ENCODE peak calls at places on chromosomes 7 and 10, in five cellular contexts. One of them, this sample, is unnamed.

GRCh38 chr7:28078036-28078901 is 102.3 kb downstream of the JAZF1 start:
- DNase-seq in thoracic aorta: no peak
- DNase-seq in OCI-LY7: peak; percentile 56
- DNase-seq in left ventricle myocardium inferior: no peak
- DNase-seq in tibial nerve: no peak
- DNase-seq in this sample: peak; percentile 52

GRCh38 chr7:54664235-54665228 is 94.5 kb downstream of the SEC61G start:
- DNase-seq in thoracic aorta: no peak
- DNase-seq in tibial nerve: no peak
- DNase-seq in left ventricle myocardium inferior: peak; percentile 26
- DNase-seq in OCI-LY7: peak; percentile 1
- DNase-seq in this sample: peak; percentile 32

GRCh38 chr7:13979671-13980438 is 9.6 kb downstream of the ETV1 start:
- DNase-seq in OCI-LY7: no peak
- DNase-seq in left ventricle myocardium inferior: no peak
- DNase-seq in tibial nerve: no peak
- DNase-seq in thoracic aorta: no peak
- DNase-seq in this sample: no peak

GRCh38 chr10:132811891-132812481 is 26.0 kb upstream of the NKX6-2 start:
- DNase-seq in OCI-LY7: no peak
- DNase-seq in thoracic aorta: no peak
- DNase-seq in tibial nerve: no peak
- DNase-seq in left ventricle myocardium inferior: peak; percentile 7
- DNase-seq in this sample: no peak

GRCh38 chr10:48610585-48611093 is 5.8 kb upstream of the ARHGAP22 start:
- DNase-seq in left ventricle myocardium inferior: no peak
- DNase-seq in OCI-LY7: no peak
- DNase-seq in thoracic aorta: no peak
- DNase-seq in tibial nerve: no peak
- DNase-seq in this sample: no peak

GRCh38 chr7:71504697-71505441 is 372.9 kb downstream of the GALNT17 start:
- DNase-seq in tibial nerve: no peak
- DNase-seq in OCI-LY7: no peak
- DNase-seq in left ventricle myocardium inferior: no peak
- DNase-seq in thoracic aorta: no peak
- DNase-seq in this sample: no peak

GRCh38 chr7:103540986-103541385 is 95.0 kb upstream of the SLC26A5 start:
- DNase-seq in tibial nerve: no peak
- DNase-seq in thoracic aorta: peak; percentile 65
- DNase-seq in left ventricle myocardium inferior: peak; percentile 84
- DNase-seq in OCI-LY7: no peak
- DNase-seq in this sample: no peak

GRCh38 chr7:127629268-127629854 is 11.4 kb upstream of the PAX4 start:
- DNase-seq in left ventricle myocardium inferior: no peak
- DNase-seq in OCI-LY7: peak; percentile 41
- DNase-seq in thoracic aorta: no peak
- DNase-seq in tibial nerve: no peak
- DNase-seq in this sample: peak; percentile 47

GRCh38 chr10:30422981-30423654 is 10.9 kb upstream of the MAP3K8 start:
- DNase-seq in thoracic aorta: no peak
- DNase-seq in tibial nerve: no peak
- DNase-seq in OCI-LY7: peak; percentile 40
- DNase-seq in left ventricle myocardium inferior: peak; percentile 50
- DNase-seq in this sample: peak; percentile 69

GRCh38 chr7:130890176-130891020 is 156.4 kb upstream of the KLF14 start:
- DNase-seq in thoracic aorta: no peak
- DNase-seq in OCI-LY7: no peak
- DNase-seq in left ventricle myocardium inferior: no peak
- DNase-seq in tibial nerve: no peak
- DNase-seq in this sample: no peak

GRCh38 chr10:29409241-29410051 is 120.6 kb downstream of the LYZL1 start:
- DNase-seq in OCI-LY7: no peak
- DNase-seq in left ventricle myocardium inferior: peak; percentile 82
- DNase-seq in thoracic aorta: peak; percentile 13
- DNase-seq in tibial nerve: peak; percentile 61
- DNase-seq in this sample: peak; percentile 65

GRCh38 chr7:105990726-105991465 is 27.8 kb downstream of the CDHR3 start:
- DNase-seq in OCI-LY7: no peak
- DNase-seq in thoracic aorta: no peak
- DNase-seq in left ventricle myocardium inferior: no peak
- DNase-seq in tibial nerve: no peak
- DNase-seq in this sample: no peak

GRCh38 chr10:73433538-73433867 is at the start of gene MSS51:
- DNase-seq in OCI-LY7: no peak
- DNase-seq in left ventricle myocardium inferior: peak; percentile 23
- DNase-seq in thoracic aorta: no peak
- DNase-seq in tibial nerve: no peak
- DNase-seq in this sample: no peak

GRCh38 chr10:74282853-74283205 is 131.8 kb downstream of the ADK start:
- DNase-seq in thoracic aorta: no peak
- DNase-seq in left ventricle myocardium inferior: no peak
- DNase-seq in tibial nerve: no peak
- DNase-seq in OCI-LY7: no peak
- DNase-seq in this sample: no peak

GRCh38 chr10:6203331-6204062 is 765 bp downstream of the PFKFB3 start:
- DNase-seq in tibial nerve: no peak
- DNase-seq in OCI-LY7: peak; percentile 84
- DNase-seq in left ventricle myocardium inferior: peak; percentile 67
- DNase-seq in thoracic aorta: no peak
- DNase-seq in this sample: peak; percentile 69

GRCh38 chr10:101042667-101043355 is 11.8 kb downstream of the SFXN3 start:
- DNase-seq in OCI-LY7: peak; percentile 89
- DNase-seq in thoracic aorta: peak; percentile 98
- DNase-seq in left ventricle myocardium inferior: peak; percentile 97
- DNase-seq in tibial nerve: peak; percentile 95
- DNase-seq in this sample: peak; percentile 95

GRCh38 chr10:66148312-66148711 is 777.5 kb upstream of the LRRTM3 start:
- DNase-seq in OCI-LY7: no peak
- DNase-seq in left ventricle myocardium inferior: no peak
- DNase-seq in tibial nerve: no peak
- DNase-seq in thoracic aorta: no peak
- DNase-seq in this sample: no peak

GRCh38 chr10:66151346-66151745 is 774.5 kb upstream of the LRRTM3 start:
- DNase-seq in left ventricle myocardium inferior: no peak
- DNase-seq in OCI-LY7: no peak
- DNase-seq in tibial nerve: no peak
- DNase-seq in thoracic aorta: no peak
- DNase-seq in this sample: no peak
- H3K4me3 ChIP-seq in left ventricle myocardium inferior: no peak overlapping the region
- H3K4me3 ChIP-seq in OCI-LY7: no peak overlapping the region
- H3K4me3 ChIP-seq in tibial nerve: no peak overlapping the region
- H3K4me3 ChIP-seq in thoracic aorta: no peak overlapping the region
- H3K4me3 ChIP-seq in this sample: no peak overlapping the region

GRCh38 chr10:59628965-59629364 is 80.7 kb downstream of the SLC16A9 start:
- DNase-seq in OCI-LY7: no peak
- DNase-seq in tibial nerve: no peak
- DNase-seq in left ventricle myocardium inferior: no peak
- DNase-seq in thoracic aorta: no peak
- DNase-seq in this sample: no peak
- TF ChIP-seq CTCF in OCI-LY7: no peak
- TF ChIP-seq CTCF in tibial nerve: no peak
- TF ChIP-seq CTCF in left ventricle myocardium inferior: no peak
- TF ChIP-seq CTCF in thoracic aorta: no peak
- TF ChIP-seq CTCF in this sample: no peak

DNA sequence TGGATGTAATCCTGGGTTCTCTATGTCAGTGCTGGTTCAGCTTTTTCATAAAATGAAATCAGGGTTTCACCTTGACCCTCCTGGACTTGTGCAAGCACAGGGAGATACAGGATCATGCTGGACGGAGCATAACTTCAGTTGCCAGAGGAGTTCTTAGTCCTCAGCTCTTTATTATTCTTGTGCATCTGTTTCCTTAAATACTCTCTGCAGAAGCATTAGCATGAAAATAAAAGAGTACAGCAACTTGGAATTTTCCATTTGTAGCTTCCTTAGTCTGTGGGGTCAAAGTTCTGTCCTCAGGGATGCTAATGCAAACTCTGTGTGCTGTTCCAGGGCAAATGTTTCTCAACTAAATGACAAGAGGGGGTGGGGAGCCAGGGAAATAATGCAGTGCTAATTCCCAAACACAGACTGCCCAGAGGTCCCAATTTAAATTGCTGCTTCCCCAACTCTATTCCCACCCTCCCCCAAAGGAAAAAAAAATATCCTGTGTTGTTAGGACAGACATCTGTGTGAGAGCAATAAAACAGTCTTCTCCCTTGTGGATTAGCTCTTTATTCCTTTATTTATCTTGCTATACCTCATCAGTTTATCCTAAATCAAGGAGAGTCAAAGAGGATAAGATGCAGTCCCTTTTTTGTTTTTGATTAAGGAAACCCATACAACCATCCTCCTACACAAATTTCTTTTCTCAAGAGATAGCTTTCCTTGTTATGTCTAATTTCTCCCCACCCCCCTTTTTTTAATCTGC is 905.0 kb downstream of the LRMDA start:
- DNase-seq in left ventricle myocardium inferior: no peak
- DNase-seq in thoracic aorta: no peak
- DNase-seq in OCI-LY7: no peak
- DNase-seq in tibial nerve: no peak
- DNase-seq in this sample: no peak
- H3K4me3 ChIP-seq in left ventricle myocardium inferior: no peak overlapping the region
- H3K4me3 ChIP-seq in thoracic aorta: no peak overlapping the region
- H3K4me3 ChIP-seq in OCI-LY7: no peak overlapping the region
- H3K4me3 ChIP-seq in tibial nerve: no peak overlapping the region
- H3K4me3 ChIP-seq in this sample: no peak overlapping the region

GRCh38 chr7:31175672-31176071 is 123.6 kb downstream of the ADCYAP1R1 start:
- DNase-seq in thoracic aorta: no peak
- DNase-seq in OCI-LY7: peak; percentile 4
- DNase-seq in left ventricle myocardium inferior: no peak
- DNase-seq in tibial nerve: no peak
- DNase-seq in this sample: no peak
- TF ChIP-seq CTCF in thoracic aorta: no peak
- TF ChIP-seq CTCF in OCI-LY7: peak; percentile 49
- TF ChIP-seq CTCF in left ventricle myocardium inferior: no peak
- TF ChIP-seq CTCF in tibial nerve: no peak
- TF ChIP-seq CTCF in this sample: peak; percentile 21

GRCh38 chr10:105274671-105275070 is 633.6 kb downstream of the SORCS3 start:
- DNase-seq in thoracic aorta: no peak
- DNase-seq in tibial nerve: no peak
- DNase-seq in OCI-LY7: no peak
- DNase-seq in left ventricle myocardium inferior: no peak
- DNase-seq in this sample: no peak
- H3K4me3 ChIP-seq in thoracic aorta: no peak overlapping the region
- H3K4me3 ChIP-seq in tibial nerve: no peak overlapping the region
- H3K4me3 ChIP-seq in OCI-LY7: no peak overlapping the region
- H3K4me3 ChIP-seq in left ventricle myocardium inferior: no peak overlapping the region
- H3K4me3 ChIP-seq in this sample: no peak overlapping the region

GRCh38 chr7:44213206-44213871 is 12.6 kb downstream of the YKT6 start:
- DNase-seq in OCI-LY7: no peak
- DNase-seq in left ventricle myocardium inferior: no peak
- DNase-seq in tibial nerve: no peak
- DNase-seq in thoracic aorta: no peak
- DNase-seq in this sample: no peak

GRCh38 chr7:44215531-44215930 is 14.8 kb downstream of the YKT6 start:
- DNase-seq in thoracic aorta: no peak
- DNase-seq in left ventricle myocardium inferior: no peak
- DNase-seq in OCI-LY7: no peak
- DNase-seq in tibial nerve: no peak
- DNase-seq in this sample: no peak

GRCh38 chr7:44212581-44213184 is 11.9 kb downstream of the YKT6 start:
- DNase-seq in left ventricle myocardium inferior: no peak
- DNase-seq in tibial nerve: no peak
- DNase-seq in OCI-LY7: no peak
- DNase-seq in thoracic aorta: no peak
- DNase-seq in this sample: no peak

GRCh38 chr7:44216019-44216418 is 15.2 kb downstream of the YKT6 start:
- DNase-seq in thoracic aorta: no peak
- DNase-seq in left ventricle myocardium inferior: no peak
- DNase-seq in OCI-LY7: no peak
- DNase-seq in tibial nerve: no peak
- DNase-seq in this sample: no peak

GRCh38 chr7:44213872-44214595 is 13.3 kb downstream of the YKT6 start:
- DNase-seq in tibial nerve: no peak
- DNase-seq in OCI-LY7: peak; percentile 81
- DNase-seq in thoracic aorta: no peak
- DNase-seq in left ventricle myocardium inferior: no peak
- DNase-seq in this sample: peak; percentile 46
- TF ChIP-seq CTCF in tibial nerve: no peak
- TF ChIP-seq CTCF in OCI-LY7: peak; percentile 85
- TF ChIP-seq CTCF in thoracic aorta: no peak
- TF ChIP-seq CTCF in left ventricle myocardium inferior: peak; percentile 23
- TF ChIP-seq CTCF in this sample: peak; percentile 38

GRCh38 chr7:23472974-23473847 is 2.9 kb upstream of the IGF2BP3 start:
- DNase-seq in tibial nerve: no peak
- DNase-seq in thoracic aorta: no peak
- DNase-seq in OCI-LY7: peak; percentile 62
- DNase-seq in left ventricle myocardium inferior: no peak
- DNase-seq in this sample: no peak

GRCh38 chr7:23471090-23471859 is 984 bp upstream of the IGF2BP3 start:
- DNase-seq in tibial nerve: no peak
- DNase-seq in left ventricle myocardium inferior: no peak
- DNase-seq in thoracic aorta: no peak
- DNase-seq in OCI-LY7: peak; percentile 93
- DNase-seq in this sample: peak; percentile 95

GRCh38 chr7:23470290-23471089 is at the start of gene IGF2BP3:
- DNase-seq in OCI-LY7: peak; percentile 93
- DNase-seq in left ventricle myocardium inferior: no peak
- DNase-seq in tibial nerve: no peak
- DNase-seq in thoracic aorta: no peak
- DNase-seq in this sample: peak; percentile 96

GRCh38 chr7:23472556-23472955 is 2.3 kb upstream of the IGF2BP3 start:
- DNase-seq in left ventricle myocardium inferior: no peak
- DNase-seq in OCI-LY7: no peak
- DNase-seq in thoracic aorta: no peak
- DNase-seq in tibial nerve: no peak
- DNase-seq in this sample: no peak

DNA sequence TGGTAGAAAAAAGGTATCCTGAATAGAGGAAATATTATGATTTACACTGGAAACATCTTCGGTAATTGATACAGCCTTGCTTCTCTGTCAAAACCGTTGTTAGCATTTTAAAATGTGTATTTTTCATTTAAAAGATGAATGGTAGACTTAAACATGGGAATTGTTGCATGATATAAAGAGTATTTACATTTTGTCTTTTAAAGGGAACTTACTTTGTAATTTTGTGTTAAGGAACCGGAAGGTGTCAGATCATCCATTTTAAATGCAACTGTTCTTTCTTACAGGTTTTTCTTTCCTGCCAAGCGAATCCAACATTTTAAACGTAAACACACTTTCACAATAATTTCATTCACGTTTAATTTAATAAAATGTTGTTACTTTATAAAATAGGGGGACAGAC is 1.8 kb upstream of the IGF2BP3 start:
- DNase-seq in thoracic aorta: no peak
- DNase-seq in left ventricle myocardium inferior: no peak
- DNase-seq in tibial nerve: no peak
- DNase-seq in OCI-LY7: peak; percentile 54
- DNase-seq in this sample: peak; percentile 55
- H3K4me3 ChIP-seq in thoracic aorta: no peak overlapping the region
- H3K4me3 ChIP-seq in left ventricle myocardium inferior: no peak overlapping the region
- H3K4me3 ChIP-seq in tibial nerve: no peak overlapping the region
- H3K4me3 ChIP-seq in OCI-LY7: peak overlapping the region; percentile 85
- H3K4me3 ChIP-seq in this sample: peak overlapping the region; percentile 98